ENCODE peak calls at places on chromosomes 5 and 9, in nine cellular contexts. M is cardiac muscle cell, D is thyroid gland, C is aorta, J is psoas muscle, V is right cardiac atrium, R is upper lobe of left lung, K is tibial artery, I is left ventricle myocardium inferior. S is an unnamed sample. For H3K4me1, the result is how much of the 10 kb centered on the place peaks cover.

GRCh38 chr5:1213508-1214162 is 11.5 kb upstream of the SLC6A18 start:
- DNase-seq in M (no peak), D (no peak), C (peak), J (peak), V (peak), R (no peak), K (no peak), I (no peak), S (peak)

GRCh38 chr5:39775458-39776365 is 350.9 kb upstream of the DAB2 start:
- DNase-seq in M (no peak), D (no peak), C (no peak), J (no peak), V (no peak), R (no peak), K (no peak), I (no peak), S (no peak)

GRCh38 chr9:91100878-91101450 is 260.8 kb downstream of the AUH start:
- DNase-seq in M (no peak), D (peak), C (peak), J (peak), V (peak), R (peak), K (peak), I (peak), S (no peak)

GRCh38 chr9:14165376-14166035 is 148.4 kb downstream of the NFIB start:
- DNase-seq in M (no peak), D (no peak), C (no peak), J (no peak), V (no peak), R (no peak), K (no peak), I (no peak), S (no peak)

GRCh38 chr5:131999991-132000490 is 11.4 kb downstream of the ACSL6 start:
- DNase-seq in M (no peak), D (no peak), C (no peak), J (no peak), V (no peak), R (no peak), K (no peak), I (no peak), S (peak)

GRCh38 chr5:59790399-59791130 is 103.0 kb downstream of the PDE4D start:
- DNase-seq in M (no peak), D (no peak), C (no peak), J (no peak), V (peak), R (no peak), K (no peak), I (no peak), S (no peak)

GRCh38 chr5:110086658-110087388 is 397.1 kb downstream of the MAN2A1 start:
- DNase-seq in M (no peak), D (no peak), C (peak), J (peak), V (peak), R (no peak), K (peak), I (no peak), S (no peak)

GRCh38 chr9:90813523-90813922 is 11.9 kb downstream of the SYK start:
- DNase-seq in M (no peak), D (no peak), C (no peak), J (no peak), V (no peak), R (no peak), K (no peak), I (no peak), S (no peak)

GRCh38 chr5:142900926-142901325 is 130.7 kb downstream of the ARHGAP26 start:
- DNase-seq in M (no peak), D (no peak), C (no peak), J (no peak), V (no peak), R (no peak), K (no peak), I (no peak), S (no peak)

GRCh38 chr9:16870606-16871357 is at the start of gene BNC2:
- DNase-seq in M (peak), D (peak), C (peak), J (peak), V (peak), R (peak), K (peak), I (peak), S (peak)

GRCh38 chr9:124778575-124779367 is 1.8 kb downstream of the OLFML2A start:
- DNase-seq in M (no peak), D (peak), C (no peak), J (no peak), V (no peak), R (no peak), K (peak), I (no peak), S (no peak)

GRCh38 chr9:70011366-70011765 is 32.3 kb upstream of the MAMDC2 start:
- DNase-seq in M (no peak), D (no peak), C (no peak), J (no peak), V (no peak), R (no peak), K (no peak), I (no peak), S (no peak)

GRCh38 chr5:75964008-75964407 is 119.2 kb upstream of the SV2C start:
- DNase-seq in M (no peak), D (no peak), C (no peak), J (no peak), V (no peak), R (no peak), K (no peak), I (no peak), S (no peak)

GRCh38 chr9:26983340-26983739 is 22.1 kb downstream of the LRRC19 start:
- DNase-seq in M (no peak), D (no peak), C (no peak), J (no peak), V (no peak), R (no peak), K (no peak), I (no peak), S (no peak)

GRCh38 chr5:67693956-67694564 is 497.5 kb upstream of the CD180 start:
- DNase-seq in M (peak), D (peak), C (peak), J (peak), V (peak), R (no peak), K (peak), I (peak), S (peak)

GRCh38 chr5:127870914-127871313 is 167.7 kb downstream of the CCDC192 start:
- DNase-seq in M (no peak), D (peak), C (peak), J (peak), V (peak), R (no peak), K (peak), I (peak), S (peak)

GRCh38 chr5:1161832-1162229 is 39.6 kb upstream of the SLC6A19 start:
- DNase-seq in M (no peak), D (peak), C (no peak), J (peak), V (peak), R (peak), K (no peak), I (peak), S (no peak)

GRCh38 chr5:158977642-158978041 is 122.1 kb downstream of the EBF1 start:
- DNase-seq in M (no peak), D (no peak), C (no peak), J (no peak), V (no peak), R (no peak), K (no peak), I (no peak), S (no peak)

GRCh38 chr5:123097871-123098735 is 9.1 kb downstream of the PRDM6 start:
- DNase-seq in M (no peak), D (no peak), C (no peak), J (no peak), V (no peak), R (peak), K (no peak), I (no peak), S (no peak)

GRCh38 chr9:113956901-113957777 is 81.0 kb downstream of the ZNF618 start:
- DNase-seq in M (no peak), D (no peak), C (no peak), J (no peak), V (no peak), R (no peak), K (no peak), I (no peak), S (no peak)

GRCh38 chr5:71882826-71883744 is 164.0 kb downstream of the CARTPT start:
- DNase-seq in M (no peak), D (no peak), C (no peak), J (no peak), V (no peak), R (no peak), K (no peak), I (peak), S (no peak)

GRCh38 chr9:91894023-91894422 is 56.0 kb downstream of the ROR2 start:
- DNase-seq in M (no peak), D (no peak), C (no peak), J (no peak), V (no peak), R (no peak), K (no peak), I (no peak), S (no peak)

GRCh38 chr9:37218800-37219425 is 98.5 kb downstream of the ZCCHC7 start:
- DNase-seq in M (no peak), D (no peak), C (no peak), J (no peak), V (peak), R (no peak), K (no peak), I (no peak), S (no peak)

GRCh38 chr9:96015876-96016686 is 140.6 kb downstream of the ERCC6L2 start:
- DNase-seq in M (no peak), D (no peak), C (no peak), J (no peak), V (no peak), R (no peak), K (no peak), I (no peak), S (no peak)

GRCh38 chr5:14174235-14174636 is 31.1 kb downstream of the TRIO start:
- DNase-seq in M (peak), D (no peak), C (no peak), J (no peak), V (no peak), R (no peak), K (no peak), I (no peak), S (no peak)

GRCh38 chr9:96048116-96048953 is 172.8 kb downstream of the ERCC6L2 start:
- DNase-seq in M (peak), D (peak), C (peak), J (no peak), V (peak), R (peak), K (peak), I (no peak), S (no peak)

GRCh38 chr5:132651838-132652476 is 6.0 kb upstream of the IL13 start:
- DNase-seq in M (no peak), D (no peak), C (no peak), J (no peak), V (no peak), R (no peak), K (no peak), I (no peak), S (no peak)

GRCh38 chr9:91720746-91721705 is 229.0 kb downstream of the ROR2 start:
- DNase-seq in M (no peak), D (no peak), C (no peak), J (no peak), V (no peak), R (no peak), K (no peak), I (no peak), S (no peak)

GRCh38 chr9:3468407-3469205 is 57.2 kb downstream of the RFX3 start:
- DNase-seq in M (no peak), D (no peak), C (no peak), J (no peak), V (no peak), R (no peak), K (no peak), I (no peak), S (no peak)

GRCh38 chr5:60092671-60093422 is 199.3 kb upstream of the PDE4D start:
- DNase-seq in M (no peak), D (no peak), C (no peak), J (no peak), V (no peak), R (no peak), K (no peak), I (no peak), S (no peak)

GRCh38 chr5:1910081-1910760 is 27.5 kb upstream of the IRX4 start:
- DNase-seq in M (no peak), D (no peak), C (no peak), J (no peak), V (no peak), R (no peak), K (peak), I (no peak), S (peak)

GRCh38 chr5:86354664-86355063 is 263.1 kb upstream of the COX7C start:
- DNase-seq in M (no peak), D (no peak), C (no peak), J (no peak), V (no peak), R (no peak), K (no peak), I (no peak), S (no peak)

GRCh38 chr9:5879419-5880181 is 11.1 kb upstream of the MLANA start:
- DNase-seq in M (no peak), D (no peak), C (no peak), J (no peak), V (no peak), R (no peak), K (no peak), I (no peak), S (no peak)

GRCh38 chr5:169222934-169223594 is 77.9 kb downstream of the SLIT3 start:
- DNase-seq in M (no peak), D (no peak), C (no peak), J (no peak), V (no peak), R (no peak), K (no peak), I (no peak), S (no peak)

GRCh38 chr5:54514269-54514668 is 3.3 kb upstream of the SNX18 start:
- DNase-seq in M (peak), D (peak), C (no peak), J (no peak), V (no peak), R (no peak), K (no peak), I (no peak), S (no peak)

GRCh38 chr5:169914766-169915165 is 65.5 kb downstream of the INSYN2B start:
- DNase-seq in M (peak), D (peak), C (no peak), J (no peak), V (peak), R (no peak), K (no peak), I (peak), S (peak)

GRCh38 chr9:84671651-84672467 is 2.3 kb downstream of the NTRK2 start:
- DNase-seq in M (no peak), D (peak), C (no peak), J (no peak), V (peak), R (no peak), K (no peak), I (no peak), S (peak)

GRCh38 chr9:84669293-84670105 is at the start of gene NTRK2:
- DNase-seq in M (peak), D (peak), C (peak), J (peak), V (peak), R (peak), K (peak), I (peak), S (peak)

GRCh38 chr9:84670801-84671153 is 1.2 kb downstream of the NTRK2 start:
- DNase-seq in M (no peak), D (no peak), C (no peak), J (no peak), V (no peak), R (no peak), K (no peak), I (no peak), S (no peak)

GRCh38 chr9:84669008-84669292 is 579 bp upstream of the NTRK2 start:
- DNase-seq in M (no peak), D (no peak), C (no peak), J (no peak), V (no peak), R (no peak), K (no peak), I (no peak), S (no peak)

GRCh38 chr9:84670106-84670800 is 724 bp downstream of the NTRK2 start:
- DNase-seq in M (peak), D (peak), C (no peak), J (no peak), V (peak), R (peak), K (peak), I (peak), S (peak)
- H3K4me3 ChIP-seq in M (peak), D (peak), C (peak), J (peak), V (peak), R (peak), K (peak), I (peak), S (peak)

DNA sequence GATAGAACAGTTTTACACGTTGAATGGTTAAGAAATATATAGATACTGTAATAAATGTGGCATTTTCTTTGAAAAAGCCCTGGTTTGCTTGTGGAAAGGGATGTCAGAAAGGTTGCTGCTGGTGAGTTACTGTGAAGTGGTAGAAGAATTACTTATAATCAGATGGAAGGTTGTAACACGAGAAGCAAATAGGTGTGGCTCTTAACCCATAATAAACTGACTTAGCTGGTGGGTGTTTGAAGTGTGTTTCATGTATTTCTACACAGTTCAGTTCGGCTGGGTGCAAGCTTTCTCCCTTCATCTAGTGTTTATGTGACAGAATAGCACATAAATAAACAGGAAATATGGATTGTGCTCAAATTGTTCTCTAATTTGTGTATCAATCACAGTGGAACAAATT is 5.5 kb downstream of the CNOT6 start:
- DNase-seq in M (no peak), D (no peak), C (no peak), J (no peak), V (no peak), R (no peak), K (no peak), I (no peak), S (no peak)
- H3K4me1 ChIP-seq in M (under half), D (under half), C (under half), J (under half), V (under half), R (under half), K (under half), I (under half), S (under half)

GRCh38 chr9:127419306-127419705 is 4.9 kb upstream of the ZNF79 start:
- DNase-seq in M (no peak), D (no peak), C (no peak), J (no peak), V (no peak), R (no peak), K (no peak), I (no peak), S (no peak)
- H3K4me3 ChIP-seq in M (no peak), D (no peak), C (no peak), J (no peak), V (no peak), R (no peak), K (no peak), I (no peak), S (no peak)

DNA sequence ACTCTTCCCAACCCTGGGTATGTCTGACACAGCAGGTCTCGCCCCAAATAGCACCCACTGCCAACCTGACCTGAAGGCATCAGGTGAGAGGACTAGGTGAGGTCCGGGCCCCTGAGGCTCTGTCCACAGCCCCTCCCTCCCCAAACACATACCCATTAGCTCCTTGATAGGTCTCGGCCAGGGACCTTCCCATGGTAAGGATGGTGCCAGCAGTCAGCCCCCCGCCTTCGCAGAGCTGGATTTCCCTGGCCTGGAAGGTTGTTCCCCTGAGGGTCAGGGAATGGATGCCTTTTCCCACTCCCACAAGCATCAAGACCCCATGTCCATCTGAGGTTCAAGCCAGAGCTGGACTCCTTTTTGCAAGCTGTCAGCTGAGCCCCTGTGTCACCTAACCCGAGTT is 2.7 kb downstream of the ENHO start:
- DNase-seq in M (no peak), D (no peak), C (no peak), J (no peak), V (no peak), R (no peak), K (peak), I (no peak), S (no peak)
- H3K4me1 ChIP-seq in M (under half), D (under half), C (under half), J (under half), V (under half), R (under half), K (under half), I (under half), S (under half)

GRCh38 chr5:16932401-16932800 is 3.7 kb downstream of the MYO10 start:
- DNase-seq in M (no peak), D (peak), C (no peak), J (no peak), V (no peak), R (no peak), K (no peak), I (no peak), S (no peak)

GRCh38 chr5:16934669-16935068 is 1.4 kb downstream of the MYO10 start:
- DNase-seq in M (peak), D (no peak), C (no peak), J (no peak), V (no peak), R (no peak), K (no peak), I (no peak), S (no peak)

GRCh38 chr5:16934123-16934522 is 2.0 kb downstream of the MYO10 start:
- DNase-seq in M (peak), D (peak), C (peak), J (peak), V (peak), R (no peak), K (peak), I (peak), S (peak)

GRCh38 chr5:16931334-16932110 is 4.6 kb downstream of the MYO10 start:
- DNase-seq in M (peak), D (peak), C (no peak), J (no peak), V (no peak), R (no peak), K (no peak), I (no peak), S (peak)

DNA sequence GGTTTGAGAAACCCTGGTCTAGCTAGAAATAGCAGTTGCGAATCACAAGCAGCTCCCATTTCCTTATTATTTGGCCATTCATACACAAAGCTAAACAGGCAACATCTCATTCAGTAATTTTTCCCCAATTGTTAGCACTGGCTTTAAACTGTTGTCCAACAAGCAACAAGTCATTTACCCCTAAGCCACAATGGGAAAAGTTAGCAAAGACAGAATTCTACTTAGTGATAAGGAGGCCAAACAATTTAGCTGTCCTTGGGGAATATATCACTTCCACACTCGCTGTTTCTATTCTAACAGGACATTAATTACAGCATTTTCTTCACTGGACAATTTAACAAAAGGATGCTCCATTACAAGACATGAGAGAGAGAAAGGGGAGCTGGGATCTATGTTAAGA is 2.8 kb downstream of the MYO10 start:
- DNase-seq in M (no peak), D (no peak), C (no peak), J (no peak), V (no peak), R (no peak), K (no peak), I (no peak), S (no peak)
- H3K4me3 ChIP-seq in M (no peak), D (no peak), C (no peak), J (peak), V (no peak), R (no peak), K (peak), I (peak), S (peak)

GRCh38 chr5:171310334-171310815 is 1.3 kb downstream of the TLX3 start:
- DNase-seq in M (no peak), D (no peak), C (no peak), J (no peak), V (no peak), R (no peak), K (peak), I (no peak), S (peak)
- H3K4me1 ChIP-seq in M (under half), D (under half), C (under half), J (under half), V (under half), R (under half), K (half or more), I (half or more), S (under half)

DNA sequence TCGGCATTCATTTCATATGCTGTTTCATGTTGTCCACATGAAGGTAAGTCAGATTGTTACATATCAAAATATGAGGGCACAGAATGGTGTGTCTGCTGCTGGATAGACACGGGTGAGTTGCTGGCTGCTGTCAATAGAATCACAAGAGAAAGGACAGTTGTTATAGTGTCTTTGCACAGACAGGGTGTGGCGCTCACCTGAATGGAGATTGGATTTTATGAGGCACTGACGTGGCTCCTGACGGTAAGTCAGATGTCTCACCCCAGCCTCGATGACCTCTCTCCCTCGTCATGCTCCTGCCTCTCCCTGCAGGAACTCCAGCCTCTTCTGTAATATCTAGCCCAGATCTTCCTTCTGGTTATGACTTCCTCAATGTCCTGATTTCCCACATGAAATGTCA is 75.4 kb upstream of the SELENOP start:
- DNase-seq in M (no peak), D (no peak), C (peak), J (no peak), V (no peak), R (no peak), K (no peak), I (no peak), S (no peak)
- H3K4me3 ChIP-seq in M (no peak), D (no peak), C (no peak), J (no peak), V (no peak), R (no peak), K (no peak), I (no peak), S (no peak)